ENCODE peak calls at places on chromosomes 13 and 19, in seven cellular contexts. L is neuronal stem cell, I is mesendoderm, F is mesenchymal stem cell, N is IMR-90, B is H9, K is H1. W is an unnamed sample.
A peak's percentile ranks its signal among the peaks of the same experiment; 100 is the strongest.

GRCh38 chr19:12628040-12629022 is 17.6 kb downstream of the ZNF791 start:
- DNase-seq in L (no peak), I (peak; percentile 69), F (peak; percentile 41), N (peak; percentile 17), B (no peak), K (no peak), W (no peak)

GRCh38 chr19:2775556-2776430 is 7.3 kb downstream of the SGTA start:
- DNase-seq in L (no peak), I (no peak), F (peak; percentile 68), N (peak; percentile 35), B (no peak), K (no peak), W (peak; percentile 26)

GRCh38 chr13:51894239-51894638 is 32.5 kb downstream of the CCDC70 start:
- DNase-seq in L (no peak), I (peak; percentile 80), F (no peak), N (no peak), B (peak; percentile 55), K (no peak), W (no peak)

GRCh38 chr19:49071860-49072547 is 495 bp downstream of the KCNA7 start:
- DNase-seq in L (peak; percentile 48), I (peak; percentile 64), F (no peak), N (no peak), B (peak; percentile 92), K (no peak), W (no peak)

GRCh38 chr19:39568604-39569003 is 28.6 kb upstream of the EID2 start:
- DNase-seq in L (no peak), I (no peak), F (peak; percentile 28), N (no peak), B (no peak), K (no peak), W (peak; percentile 80)

GRCh38 chr19:10712041-10712440 is 5.8 kb upstream of the DNM2 start:
- DNase-seq in L (no peak), I (peak; percentile 44), F (no peak), N (no peak), B (peak; percentile 66), K (no peak), W (no peak)

GRCh38 chr13:76812971-76813691 is 73.1 kb downstream of the KCTD12 start:
- DNase-seq in L (no peak), I (no peak), F (no peak), N (no peak), B (no peak), K (no peak), W (no peak)

GRCh38 chr19:37718357-37718756 is 1.2 kb downstream of the ZNF607 start:
- DNase-seq in L (no peak), I (peak; percentile 18), F (peak; percentile 6), N (no peak), B (no peak), K (no peak), W (no peak)

GRCh38 chr13:41268764-41269163 is 5.4 kb upstream of the MTRF1 start:
- DNase-seq in L (peak; percentile 32), I (peak; percentile 71), F (peak; percentile 49), N (peak; percentile 28), B (no peak), K (no peak), W (no peak)

GRCh38 chr13:22187329-22187728 is 516.5 kb downstream of the FGF9 start:
- DNase-seq in L (no peak), I (no peak), F (no peak), N (peak; percentile 11), B (no peak), K (no peak), W (no peak)

GRCh38 chr13:38697628-38698333 is 10.9 kb downstream of the FREM2 start:
- DNase-seq in L (no peak), I (peak; percentile 46), F (no peak), N (no peak), B (no peak), K (no peak), W (no peak)

GRCh38 chr13:34762312-34762711 is 179.8 kb upstream of the NBEA start:
- DNase-seq in L (no peak), I (no peak), F (peak; percentile 72), N (no peak), B (no peak), K (no peak), W (peak; percentile 57)

GRCh38 chr19:35545855-35546381 is 492 bp downstream of the TMEM147 start:
- DNase-seq in L (no peak), I (peak; percentile 44), F (peak; percentile 41), N (no peak), B (no peak), K (no peak), W (peak; percentile 50)

GRCh38 chr19:37333457-37333856 is 37.4 kb upstream of the ZNF527 start:
- DNase-seq in L (no peak), I (peak; percentile 54), F (peak; percentile 53), N (no peak), B (no peak), K (no peak), W (no peak)

GRCh38 chr19:29705706-29706105 is 9.4 kb downstream of the C19orf12 start:
- DNase-seq in L (no peak), I (no peak), F (no peak), N (no peak), B (no peak), K (no peak), W (no peak)

GRCh38 chr19:58519087-58519354 is 589 bp downstream of the ZBTB45 start:
- DNase-seq in L (peak; percentile 71), I (peak; percentile 89), F (peak; percentile 88), N (peak; percentile 74), B (peak; percentile 80), K (no peak), W (peak; percentile 68)

GRCh38 chr13:114102521-114103288 is 29.7 kb downstream of the RASA3 start:
- DNase-seq in L (no peak), I (no peak), F (no peak), N (no peak), B (no peak), K (no peak), W (no peak)

GRCh38 chr19:4730740-4731171 is 7.1 kb upstream of the DPP9 start:
- DNase-seq in L (no peak), I (peak; percentile 48), F (peak; percentile 22), N (no peak), B (peak; percentile 72), K (no peak), W (no peak)

GRCh38 chr13:72561791-72562190 is 165.6 kb downstream of the MZT1 start:
- DNase-seq in L (no peak), I (no peak), F (no peak), N (no peak), B (no peak), K (no peak), W (no peak)

GRCh38 chr13:72562686-72563085 is 164.7 kb downstream of the MZT1 start:
- DNase-seq in L (no peak), I (no peak), F (no peak), N (no peak), B (no peak), K (no peak), W (no peak)

GRCh38 chr13:72555601-72556000 is 171.8 kb downstream of the MZT1 start:
- DNase-seq in L (no peak), I (no peak), F (no peak), N (no peak), B (no peak), K (no peak), W (no peak)

DNA sequence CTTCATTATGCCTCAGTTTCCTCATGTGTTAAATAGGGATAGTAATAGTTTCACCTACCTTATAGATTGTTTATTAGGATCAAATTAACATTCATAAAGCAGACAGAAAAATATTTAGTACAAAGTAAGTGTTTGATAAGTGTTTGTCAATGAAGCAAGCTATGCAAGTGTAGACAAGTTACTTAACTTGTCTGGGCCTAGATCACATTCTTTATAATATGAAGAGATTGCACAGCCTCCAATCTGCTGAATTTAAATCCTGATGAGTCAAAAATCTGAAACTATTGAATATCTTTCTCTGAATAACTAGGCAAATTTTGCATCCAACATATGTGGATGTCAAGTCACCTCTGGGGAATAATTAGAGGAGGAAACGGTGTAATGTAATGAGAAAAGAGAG is 170.5 kb downstream of the MZT1 start:
- DNase-seq in L (no peak), I (no peak), F (no peak), N (no peak), B (no peak), K (no peak), W (no peak)
- H2BK5ac ChIP-seq in L (no peak overlapping the region), I (no peak overlapping the region), F (no peak overlapping the region), N (no peak overlapping the region), B (no peak overlapping the region), K (no peak overlapping the region), W (no peak overlapping the region)

GRCh38 chr13:57633141-57633949 is 1.8 kb downstream of the PCDH17 start:
- DNase-seq in L (no peak), I (peak; percentile 80), F (no peak), N (no peak), B (peak; percentile 91), K (no peak), W (no peak)
- H2BK5ac ChIP-seq in L (peak overlapping the region; percentile 72), I (no peak overlapping the region), F (no peak overlapping the region), N (no peak overlapping the region), B (no peak overlapping the region), K (no peak overlapping the region), W (no peak overlapping the region)

GRCh38 chr13:75790198-75790970 is 154.3 kb downstream of the LMO7 start:
- DNase-seq in L (no peak), I (no peak), F (no peak), N (no peak), B (no peak), K (no peak), W (no peak)
- H2BK5ac ChIP-seq in L (no peak overlapping the region), I (no peak overlapping the region), F (no peak overlapping the region), N (peak overlapping the region; percentile 76), B (no peak overlapping the region), K (no peak overlapping the region), W (no peak overlapping the region)

DNA sequence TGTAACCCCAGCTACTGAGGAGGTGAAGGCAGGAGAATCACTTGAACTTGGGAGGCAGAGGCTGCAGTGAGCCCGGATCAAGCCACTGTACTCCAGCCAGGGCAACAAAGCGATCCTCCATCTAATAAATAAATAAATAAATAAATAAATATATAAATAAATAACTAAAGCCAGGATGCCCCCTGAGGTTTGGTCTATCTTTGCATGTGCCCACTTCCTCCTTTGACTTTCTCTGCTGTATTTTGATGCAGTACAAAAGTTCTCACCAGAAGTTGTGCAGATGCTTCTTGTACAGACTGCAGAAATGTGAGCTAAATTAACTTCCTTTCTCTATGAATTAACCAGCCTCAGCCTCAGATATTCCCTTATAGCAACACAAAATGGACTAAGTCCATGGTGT is 6.5 kb upstream of the N4BP2L2 start:
- DNase-seq in L (no peak), I (no peak), F (no peak), N (no peak), B (no peak), K (no peak), W (no peak)
- H2BK5ac ChIP-seq in L (no peak overlapping the region), I (no peak overlapping the region), F (no peak overlapping the region), N (no peak overlapping the region), B (no peak overlapping the region), K (no peak overlapping the region), W (no peak overlapping the region)

DNA sequence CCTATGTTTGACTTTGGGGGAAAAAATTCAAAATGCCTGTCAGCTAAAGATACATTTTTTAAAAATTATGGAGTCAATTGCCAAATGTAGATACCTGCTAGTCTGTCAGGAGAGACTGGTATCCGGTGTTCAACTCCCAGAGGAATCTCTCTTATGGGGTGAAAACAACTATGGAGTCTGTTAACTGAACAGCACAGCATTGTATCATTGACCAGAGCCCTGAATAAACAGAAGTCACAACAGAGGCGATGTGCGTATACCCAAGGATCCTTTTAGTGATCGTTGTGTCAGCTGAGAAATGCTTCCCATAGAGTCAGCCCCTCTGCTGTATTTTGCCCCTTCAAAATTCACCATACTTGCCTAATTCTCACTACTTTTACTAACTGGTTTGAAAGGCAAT is 257.3 kb downstream of the GPC5 start:
- DNase-seq in L (no peak), I (no peak), F (no peak), N (no peak), B (no peak), K (no peak), W (no peak)
- H2BK5ac ChIP-seq in L (no peak overlapping the region), I (no peak overlapping the region), F (no peak overlapping the region), N (no peak overlapping the region), B (no peak overlapping the region), K (no peak overlapping the region), W (no peak overlapping the region)

GRCh38 chr13:101647760-101648159 is 195.3 kb downstream of the ITGBL1 start:
- DNase-seq in L (no peak), I (no peak), F (no peak), N (no peak), B (no peak), K (no peak), W (no peak)
- H2BK5ac ChIP-seq in L (no peak overlapping the region), I (no peak overlapping the region), F (no peak overlapping the region), N (no peak overlapping the region), B (no peak overlapping the region), K (no peak overlapping the region), W (no peak overlapping the region)